ENCODE peak calls at places on chromosomes 6 and 20, in four cellular contexts. L is PC-3, B is HepG2, G is fibroblast of lung. Y is an unnamed sample.

GRCh38 chr6:72042088-72042487 is 155.7 kb downstream of the RIMS1 start:
- DNase-seq in L (peak; percentile 2), B (no peak), G (no peak), Y (peak; percentile 23)

GRCh38 chr6:7468382-7469081 is 72.9 kb upstream of the DSP start:
- DNase-seq in L (peak; percentile 8), B (no peak), G (peak; percentile 56), Y (peak; percentile 40)

GRCh38 chr6:53250137-53250760 is 98.5 kb downstream of the ELOVL5 start:
- DNase-seq in L (peak; percentile 81), B (no peak), G (peak; percentile 58), Y (no peak)

GRCh38 chr6:125537090-125537489 is 212.3 kb upstream of the HEY2 start:
- DNase-seq in L (no peak), B (no peak), G (no peak), Y (no peak)

GRCh38 chr6:35668708-35669440 is 19.8 kb downstream of the FKBP5 start:
- DNase-seq in L (peak; percentile 21), B (no peak), G (peak; percentile 40), Y (peak; percentile 27)

GRCh38 chr6:40192516-40192915 is 258.3 kb upstream of the MOCS1 start:
- DNase-seq in L (no peak), B (no peak), G (no peak), Y (no peak)

GRCh38 chr6:30615219-30615957 is 1.7 kb downstream of the PPP1R10 start:
- DNase-seq in L (peak; percentile 65), B (peak; percentile 83), G (peak; percentile 91), Y (peak; percentile 91)

GRCh38 chr6:109978174-109979032 is at the start of gene GPR6:
- DNase-seq in L (peak; percentile 56), B (peak; percentile 24), G (peak; percentile 52), Y (peak; percentile 78)

GRCh38 chr20:62941792-62942191 is 3.8 kb downstream of the GID8 start:
- DNase-seq in L (no peak), B (no peak), G (no peak), Y (no peak)

GRCh38 chr20:61170521-61170920 is 81.5 kb upstream of the CDH4 start:
- DNase-seq in L (no peak), B (no peak), G (no peak), Y (no peak)

GRCh38 chr6:119966484-119966883 is 616.9 kb upstream of the MAN1A1 start:
- DNase-seq in L (peak; percentile 13), B (peak; percentile 14), G (no peak), Y (peak; percentile 13)

GRCh38 chr6:46651006-46651405 is 1.6 kb downstream of the CYP39A1 start:
- DNase-seq in L (peak; percentile 34), B (no peak), G (no peak), Y (no peak)

GRCh38 chr20:41408986-41409385 is 42.4 kb upstream of the EMILIN3 start:
- DNase-seq in L (no peak), B (no peak), G (peak; percentile 15), Y (peak; percentile 22)

GRCh38 chr20:41078329-41078728 is 49.7 kb downstream of the TOP1 start:
- DNase-seq in L (peak; percentile 71), B (peak; percentile 77), G (peak; percentile 62), Y (peak; percentile 83)

GRCh38 chr6:143233563-143234285 is 173.0 kb downstream of the AIG1 start:
- DNase-seq in L (no peak), B (no peak), G (no peak), Y (no peak)

GRCh38 chr6:5151955-5152401 is 66.8 kb downstream of the PPP1R3G start:
- DNase-seq in L (peak; percentile 92), B (no peak), G (peak; percentile 88), Y (no peak)

GRCh38 chr20:34579191-34579661 is 20.7 kb downstream of the MAP1LC3A start:
- DNase-seq in L (peak; percentile 93), B (peak; percentile 45), G (peak; percentile 78), Y (peak; percentile 35)

GRCh38 chr6:114228675-114229074 is 114.1 kb downstream of the HS3ST5 start:
- DNase-seq in L (no peak), B (no peak), G (no peak), Y (no peak)

GRCh38 chr6:158772851-158773371 is 46.3 kb downstream of the EZR start:
- DNase-seq in L (no peak), B (no peak), G (peak; percentile 13), Y (no peak)

GRCh38 chr20:63319164-63320040 is 26.4 kb downstream of the COL20A1 start:
- DNase-seq in L (no peak), B (no peak), G (no peak), Y (no peak)

GRCh38 chr6:13012977-13013680 is 296.6 kb downstream of the PHACTR1 start:
- DNase-seq in L (no peak), B (no peak), G (no peak), Y (peak; percentile 9)

GRCh38 chr6:42428326-42429041 is 23.2 kb downstream of the TRERF1 start:
- DNase-seq in L (no peak), B (no peak), G (peak; percentile 49), Y (no peak)

GRCh38 chr6:53035549-53036213 is 29.5 kb upstream of the FBXO9 start:
- DNase-seq in L (no peak), B (no peak), G (no peak), Y (no peak)

GRCh38 chr6:80263603-80264002 is 157.1 kb downstream of the BCKDHB start:
- DNase-seq in L (no peak), B (no peak), G (no peak), Y (no peak)

GRCh38 chr20:63295018-63295417 is 2.0 kb downstream of the COL20A1 start:
- DNase-seq in L (no peak), B (no peak), G (no peak), Y (no peak)

GRCh38 chr6:113744886-113745285 is 112.3 kb upstream of the MARCKS start:
- DNase-seq in L (no peak), B (no peak), G (no peak), Y (no peak)

GRCh38 chr6:98842489-98843180 is 8.3 kb downstream of the POU3F2 start:
- DNase-seq in L (no peak), B (no peak), G (peak; percentile 46), Y (no peak)

GRCh38 chr6:98841589-98842488 is 7.5 kb downstream of the POU3F2 start:
- DNase-seq in L (no peak), B (no peak), G (peak; percentile 47), Y (no peak)

GRCh38 chr6:98840385-98840784 is 6.0 kb downstream of the POU3F2 start:
- DNase-seq in L (no peak), B (no peak), G (peak; percentile 14), Y (no peak)

GRCh38 chr6:98839788-98840361 is 5.5 kb downstream of the POU3F2 start:
- DNase-seq in L (peak; percentile 41), B (peak; percentile 27), G (peak; percentile 83), Y (peak; percentile 45)

GRCh38 chr6:98841114-98841513 is 6.7 kb downstream of the POU3F2 start:
- DNase-seq in L (no peak), B (no peak), G (peak; percentile 9), Y (no peak)
- TF ChIP-seq EZH2 in L (no peak), B (no peak), G (no peak), Y (no peak)

GRCh38 chr6:77630019-77630418 is 22.8 kb upstream of the MEI4 start:
- DNase-seq in L (no peak), B (no peak), G (no peak), Y (no peak)
- H3K27ac ChIP-seq in L (no peak overlapping the region), B (no peak overlapping the region), G (no peak overlapping the region), Y (no peak overlapping the region)

GRCh38 chr6:150600302-150601017 is 775 bp downstream of the PLEKHG1 start:
- DNase-seq in L (peak; percentile 75), B (peak; percentile 50), G (peak; percentile 83), Y (peak; percentile 80)
- TF ChIP-seq EZH2 in L (no peak), B (peak; percentile 91), G (peak; percentile 88), Y (no peak)

GRCh38 chr6:34425498-34426410 is at the start of gene RPS10:
- DNase-seq in L (peak; percentile 95), B (peak; percentile 90), G (peak; percentile 87), Y (peak; percentile 96)

GRCh38 chr6:34425132-34425497 is 754 bp downstream of the RPS10 start:
- DNase-seq in L (no peak), B (no peak), G (peak; percentile 15), Y (no peak)

GRCh38 chr6:34424200-34425131 is 1.4 kb downstream of the RPS10 start:
- DNase-seq in L (no peak), B (no peak), G (no peak), Y (no peak)

GRCh38 chr6:34418367-34418766 is 7.5 kb downstream of the RPS10 start:
- DNase-seq in L (no peak), B (no peak), G (no peak), Y (no peak)

GRCh38 chr6:34423254-34423653 is 2.6 kb downstream of the RPS10 start:
- DNase-seq in L (peak; percentile 23), B (no peak), G (peak; percentile 52), Y (peak; percentile 24)
- H3K27ac ChIP-seq in L (no peak overlapping the region), B (peak overlapping the region; percentile 23), G (no peak overlapping the region), Y (peak overlapping the region; percentile 20)

GRCh38 chr6:100462990-100463684 is 1.6 kb downstream of the SIM1 start:
- DNase-seq in L (no peak), B (no peak), G (no peak), Y (no peak)
- TF ChIP-seq EZH2 in L (no peak), B (no peak), G (no peak), Y (no peak)

GRCh38 chr20:44945261-44945660 is 14.9 kb downstream of the TOMM34 start:
- DNase-seq in L (no peak), B (no peak), G (no peak), Y (no peak)
- H3K27ac ChIP-seq in L (no peak overlapping the region), B (no peak overlapping the region), G (no peak overlapping the region), Y (no peak overlapping the region)

Y was measured in A673.